ENCODE peak calls at places on chromosome 1, in seven cellular contexts. One of them, this sample, is unnamed.

GRCh38 chr1:940121-941026 is 16.7 kb downstream of the SAMD11 start:
- DNase-seq in COR-L47: peak; percentile 94
- DNase-seq in BE2C: peak; percentile 86
- DNase-seq in GM04504: no peak
- DNase-seq in activated CD8-positive, alpha-beta T cell treated with anti-CD3 and anti-CD28 coated beads, Interleukin-2, amount 10 ng/mL, durations not matched to agents 7 days and 5 days: no peak
- DNase-seq in D341Med: peak; percentile 81
- DNase-seq in astrocyte of the hippocampus: peak; percentile 90
- DNase-seq in this sample: no peak

GRCh38 chr1:10900265-10900651 is 103.8 kb upstream of the CASZ1 start:
- DNase-seq in activated CD8-positive, alpha-beta T cell treated with anti-CD3 and anti-CD28 coated beads, Interleukin-2, amount 10 ng/mL, durations not matched to agents 7 days and 5 days: no peak
- DNase-seq in GM04504: no peak
- DNase-seq in D341Med: peak; percentile 20
- DNase-seq in COR-L47: peak; percentile 41
- DNase-seq in astrocyte of the hippocampus: no peak
- DNase-seq in BE2C: no peak
- DNase-seq in this sample: no peak

GRCh38 chr1:16351449-16351993 is 759 bp downstream of the FBXO42 start:
- DNase-seq in BE2C: no peak
- DNase-seq in GM04504: no peak
- DNase-seq in COR-L47: no peak
- DNase-seq in D341Med: no peak
- DNase-seq in activated CD8-positive, alpha-beta T cell treated with anti-CD3 and anti-CD28 coated beads, Interleukin-2, amount 10 ng/mL, durations not matched to agents 7 days and 5 days: no peak
- DNase-seq in astrocyte of the hippocampus: peak; percentile 48
- DNase-seq in this sample: no peak

GRCh38 chr1:85605519-85606413 is 25.2 kb downstream of the CCN1 start:
- DNase-seq in D341Med: peak; percentile 38
- DNase-seq in astrocyte of the hippocampus: no peak
- DNase-seq in GM04504: no peak
- DNase-seq in activated CD8-positive, alpha-beta T cell treated with anti-CD3 and anti-CD28 coated beads, Interleukin-2, amount 10 ng/mL, durations not matched to agents 7 days and 5 days: no peak
- DNase-seq in COR-L47: no peak
- DNase-seq in BE2C: no peak
- DNase-seq in this sample: no peak

GRCh38 chr1:63368131-63368530 is 704 bp downstream of the ALG6 start:
- DNase-seq in COR-L47: no peak
- DNase-seq in astrocyte of the hippocampus: no peak
- DNase-seq in activated CD8-positive, alpha-beta T cell treated with anti-CD3 and anti-CD28 coated beads, Interleukin-2, amount 10 ng/mL, durations not matched to agents 7 days and 5 days: no peak
- DNase-seq in BE2C: no peak
- DNase-seq in D341Med: no peak
- DNase-seq in GM04504: no peak
- DNase-seq in this sample: no peak

GRCh38 chr1:22737374-22738068 is 26.9 kb downstream of the EPHB2 start:
- DNase-seq in D341Med: no peak
- DNase-seq in activated CD8-positive, alpha-beta T cell treated with anti-CD3 and anti-CD28 coated beads, Interleukin-2, amount 10 ng/mL, durations not matched to agents 7 days and 5 days: no peak
- DNase-seq in GM04504: no peak
- DNase-seq in BE2C: no peak
- DNase-seq in COR-L47: no peak
- DNase-seq in astrocyte of the hippocampus: no peak
- DNase-seq in this sample: no peak

GRCh38 chr1:160862151-160863061 is at the start of gene CD244:
- DNase-seq in D341Med: no peak
- DNase-seq in BE2C: no peak
- DNase-seq in GM04504: no peak
- DNase-seq in astrocyte of the hippocampus: no peak
- DNase-seq in COR-L47: no peak
- DNase-seq in activated CD8-positive, alpha-beta T cell treated with anti-CD3 and anti-CD28 coated beads, Interleukin-2, amount 10 ng/mL, durations not matched to agents 7 days and 5 days: peak; percentile 82
- DNase-seq in this sample: no peak

GRCh38 chr1:179034720-179035119 is 9.0 kb downstream of the FAM20B start:
- DNase-seq in astrocyte of the hippocampus: no peak
- DNase-seq in COR-L47: no peak
- DNase-seq in GM04504: no peak
- DNase-seq in D341Med: no peak
- DNase-seq in BE2C: no peak
- DNase-seq in activated CD8-positive, alpha-beta T cell treated with anti-CD3 and anti-CD28 coated beads, Interleukin-2, amount 10 ng/mL, durations not matched to agents 7 days and 5 days: no peak
- DNase-seq in this sample: no peak

GRCh38 chr1:56287736-56288135 is 291.6 kb downstream of the PLPP3 start:
- DNase-seq in GM04504: no peak
- DNase-seq in activated CD8-positive, alpha-beta T cell treated with anti-CD3 and anti-CD28 coated beads, Interleukin-2, amount 10 ng/mL, durations not matched to agents 7 days and 5 days: no peak
- DNase-seq in BE2C: no peak
- DNase-seq in COR-L47: no peak
- DNase-seq in D341Med: no peak
- DNase-seq in astrocyte of the hippocampus: no peak
- DNase-seq in this sample: no peak

GRCh38 chr1:54121482-54122130 is 31.2 kb downstream of the CDCP2 start:
- DNase-seq in activated CD8-positive, alpha-beta T cell treated with anti-CD3 and anti-CD28 coated beads, Interleukin-2, amount 10 ng/mL, durations not matched to agents 7 days and 5 days: peak; percentile 79
- DNase-seq in D341Med: peak; percentile 92
- DNase-seq in COR-L47: peak; percentile 71
- DNase-seq in GM04504: peak; percentile 54
- DNase-seq in astrocyte of the hippocampus: peak; percentile 95
- DNase-seq in BE2C: peak; percentile 77
- DNase-seq in this sample: no peak

GRCh38 chr1:39164256-39164655 is 40.2 kb upstream of the MACF1 start:
- DNase-seq in activated CD8-positive, alpha-beta T cell treated with anti-CD3 and anti-CD28 coated beads, Interleukin-2, amount 10 ng/mL, durations not matched to agents 7 days and 5 days: no peak
- DNase-seq in BE2C: no peak
- DNase-seq in D341Med: no peak
- DNase-seq in COR-L47: no peak
- DNase-seq in astrocyte of the hippocampus: no peak
- DNase-seq in GM04504: no peak
- DNase-seq in this sample: no peak

GRCh38 chr1:235368428-235368827 is 1.2 kb downstream of the TBCE start:
- DNase-seq in D341Med: no peak
- DNase-seq in BE2C: no peak
- DNase-seq in activated CD8-positive, alpha-beta T cell treated with anti-CD3 and anti-CD28 coated beads, Interleukin-2, amount 10 ng/mL, durations not matched to agents 7 days and 5 days: no peak
- DNase-seq in GM04504: no peak
- DNase-seq in astrocyte of the hippocampus: no peak
- DNase-seq in COR-L47: no peak
- DNase-seq in this sample: no peak

GRCh38 chr1:221435510-221435909 is 306.4 kb downstream of the DUSP10 start:
- DNase-seq in GM04504: no peak
- DNase-seq in activated CD8-positive, alpha-beta T cell treated with anti-CD3 and anti-CD28 coated beads, Interleukin-2, amount 10 ng/mL, durations not matched to agents 7 days and 5 days: no peak
- DNase-seq in astrocyte of the hippocampus: peak; percentile 67
- DNase-seq in BE2C: no peak
- DNase-seq in D341Med: peak; percentile 55
- DNase-seq in COR-L47: peak; percentile 4
- DNase-seq in this sample: no peak

GRCh38 chr1:194338241-194338948 is 1152.0 kb upstream of the B3GALT2 start:
- DNase-seq in activated CD8-positive, alpha-beta T cell treated with anti-CD3 and anti-CD28 coated beads, Interleukin-2, amount 10 ng/mL, durations not matched to agents 7 days and 5 days: no peak
- DNase-seq in COR-L47: no peak
- DNase-seq in D341Med: no peak
- DNase-seq in BE2C: no peak
- DNase-seq in GM04504: no peak
- DNase-seq in astrocyte of the hippocampus: peak; percentile 15
- DNase-seq in this sample: no peak

GRCh38 chr1:30299393-30299792 is 424.0 kb downstream of the MATN1 start:
- DNase-seq in D341Med: no peak
- DNase-seq in COR-L47: no peak
- DNase-seq in astrocyte of the hippocampus: no peak
- DNase-seq in BE2C: no peak
- DNase-seq in activated CD8-positive, alpha-beta T cell treated with anti-CD3 and anti-CD28 coated beads, Interleukin-2, amount 10 ng/mL, durations not matched to agents 7 days and 5 days: no peak
- DNase-seq in GM04504: no peak
- DNase-seq in this sample: no peak

GRCh38 chr1:15382601-15383518 is 26.8 kb upstream of the EFHD2 start:
- DNase-seq in D341Med: no peak
- DNase-seq in activated CD8-positive, alpha-beta T cell treated with anti-CD3 and anti-CD28 coated beads, Interleukin-2, amount 10 ng/mL, durations not matched to agents 7 days and 5 days: no peak
- DNase-seq in BE2C: no peak
- DNase-seq in GM04504: no peak
- DNase-seq in astrocyte of the hippocampus: peak; percentile 21
- DNase-seq in COR-L47: no peak
- DNase-seq in this sample: no peak

GRCh38 chr1:38677311-38677710 is 182.3 kb downstream of the RRAGC start:
- DNase-seq in BE2C: no peak
- DNase-seq in COR-L47: no peak
- DNase-seq in astrocyte of the hippocampus: no peak
- DNase-seq in activated CD8-positive, alpha-beta T cell treated with anti-CD3 and anti-CD28 coated beads, Interleukin-2, amount 10 ng/mL, durations not matched to agents 7 days and 5 days: no peak
- DNase-seq in GM04504: no peak
- DNase-seq in D341Med: no peak
- DNase-seq in this sample: no peak

GRCh38 chr1:203275656-203276272 is 29.6 kb upstream of the BTG2 start:
- DNase-seq in astrocyte of the hippocampus: no peak
- DNase-seq in activated CD8-positive, alpha-beta T cell treated with anti-CD3 and anti-CD28 coated beads, Interleukin-2, amount 10 ng/mL, durations not matched to agents 7 days and 5 days: no peak
- DNase-seq in D341Med: no peak
- DNase-seq in BE2C: no peak
- DNase-seq in GM04504: no peak
- DNase-seq in COR-L47: no peak
- DNase-seq in this sample: no peak

GRCh38 chr1:209064850-209065249 is 518.7 kb upstream of the CAMK1G start:
- DNase-seq in astrocyte of the hippocampus: no peak
- DNase-seq in activated CD8-positive, alpha-beta T cell treated with anti-CD3 and anti-CD28 coated beads, Interleukin-2, amount 10 ng/mL, durations not matched to agents 7 days and 5 days: no peak
- DNase-seq in COR-L47: no peak
- DNase-seq in BE2C: no peak
- DNase-seq in GM04504: no peak
- DNase-seq in D341Med: no peak
- DNase-seq in this sample: no peak

This sample was measured in GM04503.